ENCODE peak calls at places on chromosomes 3 and 15, in nine cellular contexts. Y is sigmoid colon, Q is stomach, V is endothelial cell of umbilical vein, K is suprapubic skin, W is upper lobe of left lung, F is HCT116, L is breast epithelium, T is transverse colon. C is an unnamed sample.

GRCh38 chr3:188577539-188577938 is 423.6 kb downstream of the LPP start:
- DNase-seq in Y (no peak), Q (no peak), V (no peak), K (no peak), W (no peak), F (no peak), L (no peak), T (no peak), C (no peak)

GRCh38 chr15:61050844-61051569 is 178.1 kb downstream of the RORA start:
- DNase-seq in Y (no peak), Q (no peak), V (no peak), K (no peak), W (no peak), F (no peak), L (no peak), T (no peak), C (no peak)

GRCh38 chr3:21920431-21920830 is 169.4 kb upstream of the ZNF385D start:
- DNase-seq in Y (no peak), Q (no peak), V (no peak), K (no peak), W (no peak), F (no peak), L (no peak), T (no peak), C (no peak)

GRCh38 chr3:23459437-23459836 is 256.3 kb downstream of the UBE2E2 start:
- DNase-seq in Y (no peak), Q (no peak), V (no peak), K (no peak), W (no peak), F (no peak), L (no peak), T (no peak), C (no peak)

GRCh38 chr15:101455291-101455916 is 34.1 kb downstream of the PCSK6 start:
- DNase-seq in Y (no peak), Q (no peak), V (no peak), K (no peak), W (peak), F (no peak), L (no peak), T (no peak), C (peak)

GRCh38 chr3:127709320-127710060 is 36.7 kb downstream of the ABTB1 start:
- DNase-seq in Y (peak), Q (no peak), V (no peak), K (peak), W (peak), F (no peak), L (no peak), T (peak), C (no peak)

GRCh38 chr3:69439683-69440270 is 53.9 kb upstream of the FRMD4B start:
- DNase-seq in Y (no peak), Q (no peak), V (peak), K (no peak), W (no peak), F (peak), L (no peak), T (no peak), C (no peak)

GRCh38 chr3:50609743-50610085 is 1.9 kb downstream of the CISH start:
- DNase-seq in Y (no peak), Q (no peak), V (no peak), K (no peak), W (no peak), F (no peak), L (no peak), T (no peak), C (no peak)

GRCh38 chr3:142259359-142259758 is 34.0 kb upstream of the GK5 start:
- DNase-seq in Y (no peak), Q (no peak), V (no peak), K (no peak), W (no peak), F (no peak), L (no peak), T (no peak), C (no peak)

GRCh38 chr3:10700821-10701220 is 115.2 kb upstream of the SLC6A11 start:
- DNase-seq in Y (no peak), Q (no peak), V (no peak), K (no peak), W (no peak), F (no peak), L (no peak), T (no peak), C (no peak)

GRCh38 chr3:127461286-127461685 is 129.2 kb downstream of the TPRA1 start:
- DNase-seq in Y (no peak), Q (no peak), V (no peak), K (no peak), W (no peak), F (no peak), L (no peak), T (no peak), C (no peak)

GRCh38 chr3:9078561-9079240 is 115.4 kb upstream of the RAD18 start:
- DNase-seq in Y (no peak), Q (no peak), V (no peak), K (no peak), W (no peak), F (peak), L (no peak), T (no peak), C (no peak)

GRCh38 chr3:78809941-78810340 is 957.9 kb downstream of the ROBO1 start:
- DNase-seq in Y (no peak), Q (no peak), V (no peak), K (no peak), W (no peak), F (no peak), L (no peak), T (no peak), C (no peak)

GRCh38 chr3:143950810-143951209 is 20.8 kb upstream of the DIPK2A start:
- DNase-seq in Y (no peak), Q (no peak), V (no peak), K (no peak), W (no peak), F (no peak), L (no peak), T (no peak), C (no peak)

GRCh38 chr3:15181511-15181910 is 24.5 kb upstream of the CAPN7 start:
- DNase-seq in Y (no peak), Q (no peak), V (no peak), K (no peak), W (no peak), F (no peak), L (no peak), T (no peak), C (no peak)

GRCh38 chr3:115804722-115805121 is 181.4 kb downstream of the GAP43 start:
- DNase-seq in Y (no peak), Q (no peak), V (peak), K (no peak), W (no peak), F (no peak), L (no peak), T (no peak), C (no peak)

GRCh38 chr3:29335438-29335837 is 54.6 kb downstream of the RBMS3 start:
- DNase-seq in Y (peak), Q (peak), V (peak), K (peak), W (peak), F (peak), L (peak), T (peak), C (peak)

GRCh38 chr3:177196473-177197040 is 725 bp downstream of the TBL1XR1 start:
- DNase-seq in Y (peak), Q (peak), V (peak), K (peak), W (peak), F (no peak), L (no peak), T (peak), C (peak)

GRCh38 chr15:73996939-73997338 is 2.4 kb downstream of the PML start:
- DNase-seq in Y (peak), Q (no peak), V (peak), K (no peak), W (no peak), F (no peak), L (no peak), T (no peak), C (no peak)

GRCh38 chr15:33207646-33208045 is 13.1 kb upstream of the FMN1 start:
- DNase-seq in Y (no peak), Q (no peak), V (no peak), K (no peak), W (no peak), F (no peak), L (no peak), T (no peak), C (no peak)

GRCh38 chr15:29570121-29570930 is 251.9 kb downstream of the TJP1 start:
- DNase-seq in Y (no peak), Q (no peak), V (peak), K (no peak), W (no peak), F (no peak), L (no peak), T (peak), C (no peak)

GRCh38 chr15:39743611-39744010 is 39.0 kb downstream of the FSIP1 start:
- DNase-seq in Y (no peak), Q (no peak), V (no peak), K (no peak), W (no peak), F (no peak), L (no peak), T (no peak), C (no peak)

GRCh38 chr3:24522155-24522579 is 27.5 kb upstream of the THRB start:
- DNase-seq in Y (no peak), Q (no peak), V (no peak), K (peak), W (peak), F (no peak), L (no peak), T (no peak), C (peak)

GRCh38 chr3:45984331-45985312 is 11.0 kb downstream of the FYCO1 start:
- DNase-seq in Y (no peak), Q (no peak), V (no peak), K (no peak), W (no peak), F (no peak), L (no peak), T (no peak), C (no peak)

GRCh38 chr3:78497025-78497424 is 1270.8 kb downstream of the ROBO1 start:
- DNase-seq in Y (no peak), Q (no peak), V (no peak), K (no peak), W (peak), F (no peak), L (no peak), T (no peak), C (no peak)

GRCh38 chr3:114449271-114450007 is 155.6 kb downstream of the TIGIT start:
- DNase-seq in Y (no peak), Q (no peak), V (no peak), K (no peak), W (no peak), F (no peak), L (no peak), T (no peak), C (no peak)

GRCh38 chr3:45644467-45645201 is 44.6 kb upstream of the SACM1L start:
- DNase-seq in Y (no peak), Q (no peak), V (peak), K (no peak), W (peak), F (no peak), L (no peak), T (no peak), C (no peak)

GRCh38 chr3:169118666-169119370 is 544.7 kb downstream of the MECOM start:
- DNase-seq in Y (no peak), Q (no peak), V (peak), K (no peak), W (no peak), F (no peak), L (no peak), T (no peak), C (no peak)

GRCh38 chr3:168878655-168879054 is 782.9 kb upstream of the GOLIM4 start:
- DNase-seq in Y (no peak), Q (no peak), V (peak), K (no peak), W (no peak), F (no peak), L (no peak), T (no peak), C (no peak)

GRCh38 chr3:122902326-122902725 is 107.5 kb downstream of the SLC49A4 start:
- DNase-seq in Y (no peak), Q (no peak), V (no peak), K (no peak), W (no peak), F (no peak), L (no peak), T (no peak), C (no peak)

GRCh38 chr15:27250223-27250622 is 279.2 kb downstream of the GABRG3 start:
- DNase-seq in Y (no peak), Q (no peak), V (no peak), K (no peak), W (no peak), F (no peak), L (no peak), T (no peak), C (no peak)

GRCh38 chr3:172646439-172647015 is 64.3 kb downstream of the NCEH1 start:
- DNase-seq in Y (no peak), Q (no peak), V (peak), K (no peak), W (no peak), F (no peak), L (no peak), T (no peak), C (no peak)

GRCh38 chr3:48125026-48125704 is 63.1 kb downstream of the CDC25A start:
- DNase-seq in Y (no peak), Q (no peak), V (no peak), K (peak), W (no peak), F (no peak), L (no peak), T (no peak), C (no peak)

GRCh38 chr15:75981149-75981815 is 30.9 kb downstream of the NRG4 start:
- DNase-seq in Y (no peak), Q (no peak), V (no peak), K (no peak), W (no peak), F (no peak), L (no peak), T (no peak), C (no peak)

GRCh38 chr15:71588746-71589145 is 221.6 kb upstream of the NR2E3 start:
- DNase-seq in Y (no peak), Q (no peak), V (no peak), K (no peak), W (no peak), F (no peak), L (no peak), T (no peak), C (no peak)

GRCh38 chr3:149547954-149548728 is 73.6 kb downstream of the TM4SF4 start:
- DNase-seq in Y (peak), Q (peak), V (no peak), K (no peak), W (peak), F (no peak), L (peak), T (peak), C (no peak)

GRCh38 chr15:89662893-89663673 is 7.8 kb upstream of the KIF7 start:
- DNase-seq in Y (peak), Q (peak), V (peak), K (peak), W (no peak), F (no peak), L (peak), T (peak), C (peak)

GRCh38 chr3:118401887-118402286 is 632.8 kb downstream of the IGSF11 start:
- DNase-seq in Y (no peak), Q (no peak), V (no peak), K (no peak), W (no peak), F (no peak), L (no peak), T (no peak), C (no peak)
- H3K27ac ChIP-seq in Y (no peak), Q (no peak), V (no peak), K (no peak), W (no peak), F (no peak), L (no peak), T (no peak), C (no peak)

DNA sequence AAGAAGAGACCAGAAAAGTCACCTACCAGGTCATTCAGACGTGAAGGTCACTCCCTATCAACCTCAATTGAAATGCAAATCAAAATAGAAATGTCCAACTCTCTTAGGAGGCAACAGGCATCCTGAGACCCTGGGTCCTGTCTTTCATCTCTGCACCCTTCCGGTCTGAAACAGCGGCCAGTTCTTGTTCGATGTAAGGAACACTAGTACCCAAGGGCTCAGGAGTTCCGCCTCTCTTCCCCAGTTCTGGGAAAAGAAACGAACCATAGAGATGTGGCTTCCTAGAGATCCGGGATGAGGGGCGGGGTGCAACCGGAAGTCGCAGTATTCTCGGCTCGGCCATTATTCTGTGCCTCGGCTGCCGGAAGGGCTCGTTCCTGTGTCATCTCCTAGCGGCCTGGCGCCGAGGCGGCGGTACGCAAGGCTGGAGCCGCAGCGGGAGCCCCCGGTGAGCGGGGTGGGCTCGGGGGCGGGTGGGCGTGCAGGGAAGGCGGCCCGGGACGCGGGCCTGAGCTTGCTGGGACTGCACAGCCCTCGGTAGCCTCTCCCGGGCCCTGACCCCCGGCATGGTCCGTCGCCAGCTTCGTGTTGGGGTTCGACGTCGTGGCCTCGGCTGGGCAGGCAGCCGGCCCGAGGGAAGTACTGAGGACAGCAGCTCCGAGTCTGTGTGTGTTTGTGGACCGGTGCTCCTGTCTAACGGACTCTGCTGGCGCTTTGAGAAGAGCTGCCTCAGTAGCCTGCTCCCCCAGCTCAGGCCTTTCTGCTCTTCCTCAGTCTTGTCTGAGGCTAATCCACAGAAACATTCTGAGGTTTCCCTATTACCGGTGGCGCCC is at the start of gene ZNF197:
- DNase-seq in Y (peak), Q (peak), V (peak), K (peak), W (peak), F (peak), L (peak), T (peak), C (peak)
- TF ChIP-seq POLR2A in Y (no peak), Q (no peak), V (peak), K (no peak), W (peak), F (peak), L (no peak), T (peak), C (peak)

DNA sequence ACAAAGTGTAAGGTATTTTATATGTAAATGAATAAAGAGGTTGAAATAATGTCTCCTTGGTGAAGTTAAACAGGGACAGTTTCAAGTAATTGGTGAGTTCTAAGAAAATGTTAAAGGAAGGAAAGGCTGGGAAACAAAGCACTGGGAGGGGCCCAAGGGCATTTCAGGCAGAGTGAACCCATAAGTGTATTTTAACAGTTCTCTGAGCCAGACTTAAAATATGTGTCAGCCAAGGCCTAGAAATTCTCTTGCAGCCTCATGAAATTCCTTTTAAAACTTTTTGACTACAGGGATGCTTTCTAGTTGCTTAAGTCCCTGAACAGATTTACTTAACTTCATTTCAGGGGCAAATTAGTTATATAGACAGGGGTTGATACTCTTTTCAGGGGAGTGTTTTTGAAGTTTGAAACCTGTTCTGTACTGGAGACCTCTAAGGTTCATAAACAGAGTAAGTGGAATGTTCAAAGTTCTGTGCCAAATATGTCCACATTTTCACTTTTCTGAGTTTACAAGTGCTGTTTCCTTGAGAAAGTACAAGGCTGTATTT is 77.6 kb downstream of the GALK2 start:
- DNase-seq in Y (no peak), Q (no peak), V (no peak), K (no peak), W (no peak), F (no peak), L (no peak), T (no peak), C (no peak)
- TF ChIP-seq POLR2AphosphoS5 in Y (no peak), Q (no peak), V (no peak), K (no peak), W (no peak), F (no peak), L (no peak), T (no peak), C (no peak)

DNA sequence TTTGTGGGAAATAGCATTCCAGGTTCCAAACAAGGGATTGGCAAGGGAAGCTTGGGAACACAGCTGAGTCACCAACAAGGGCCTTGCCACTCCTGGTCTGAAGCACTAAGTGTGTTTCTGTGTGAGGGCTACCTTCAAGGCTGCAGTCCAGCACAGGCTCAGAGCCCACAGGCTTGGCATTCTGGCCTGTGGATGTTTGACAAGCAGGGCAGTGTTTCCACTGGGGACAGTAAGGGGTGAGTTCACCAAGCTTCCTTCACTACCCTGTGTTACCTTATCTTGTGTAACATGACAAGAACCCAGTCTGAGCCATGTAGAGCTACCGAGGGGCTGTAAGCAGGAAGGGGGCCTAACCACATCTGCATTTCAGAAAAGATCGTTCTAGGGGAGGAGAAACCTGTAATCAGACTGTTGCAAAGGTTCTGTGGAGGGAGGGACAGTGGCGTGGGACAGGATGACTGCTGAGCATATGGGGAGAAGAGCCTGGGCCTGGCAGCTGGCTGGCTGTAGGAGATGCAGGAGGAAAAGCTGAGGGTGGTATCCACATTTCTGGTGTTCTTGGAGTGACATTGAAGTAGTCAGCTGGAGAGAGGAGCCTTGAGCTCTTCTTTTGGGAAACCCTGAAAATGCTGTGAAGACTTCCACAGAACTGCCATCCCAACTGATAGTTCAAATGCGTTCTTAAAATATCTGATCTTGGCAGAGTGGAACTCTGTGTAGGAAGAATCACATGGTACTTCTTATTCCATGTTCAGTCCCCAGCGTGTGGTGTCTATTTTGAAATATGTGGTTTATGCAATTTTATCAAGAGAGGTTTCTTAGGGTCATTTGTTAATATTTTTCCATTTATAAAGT is 61.3 kb downstream of the CTDSPL start:
- DNase-seq in Y (no peak), Q (peak), V (no peak), K (no peak), W (peak), F (no peak), L (no peak), T (no peak), C (no peak)
- H3K27ac ChIP-seq in Y (peak), Q (peak), V (no peak), K (peak), W (peak), F (no peak), L (peak), T (peak), C (no peak)

GRCh38 chr15:64894395-64895056 is 17.2 kb upstream of the ANKDD1A start:
- DNase-seq in Y (peak), Q (peak), V (no peak), K (peak), W (no peak), F (no peak), L (no peak), T (peak), C (peak)
- TF ChIP-seq POLR2A in Y (no peak), Q (no peak), V (no peak), K (no peak), W (no peak), F (no peak), L (no peak), T (peak), C (peak)